ENCODE peak calls at places on chromosomes 7 and 10, in nine cellular contexts. V, L, D, H, C, Z, E, F and K are unnamed samples.

GRCh38 chr7:123643495-123644428 is 11.9 kb upstream of the LMOD2 start:
- DNase-seq in V (no peak), L (no peak), D (peak; percentile 38), H (no peak), C (peak; percentile 81), Z (peak; percentile 86), E (no peak), F (no peak), K (no peak)

GRCh38 chr7:100024020-100024619 is 8.7 kb downstream of the ZKSCAN1 start:
- DNase-seq in V (no peak), L (no peak), D (no peak), H (no peak), C (no peak), Z (no peak), E (no peak), F (no peak), K (no peak)

GRCh38 chr10:22976535-22976934 is 48.7 kb downstream of the ARMC3 start:
- DNase-seq in V (no peak), L (no peak), D (no peak), H (no peak), C (no peak), Z (no peak), E (no peak), F (no peak), K (no peak)

GRCh38 chr10:12358863-12359647 is 9.7 kb downstream of the CAMK1D start:
- DNase-seq in V (no peak), L (no peak), D (no peak), H (no peak), C (no peak), Z (no peak), E (peak; percentile 75), F (peak; percentile 45), K (no peak)

GRCh38 chr7:156055206-156055822 is 243.1 kb upstream of the SHH start:
- DNase-seq in V (no peak), L (no peak), D (no peak), H (no peak), C (peak; percentile 77), Z (no peak), E (no peak), F (no peak), K (no peak)

GRCh38 chr10:114668375-114669080 is 10.5 kb upstream of the ABLIM1 start:
- DNase-seq in V (no peak), L (no peak), D (no peak), H (no peak), C (no peak), Z (no peak), E (no peak), F (no peak), K (no peak)

GRCh38 chr10:28922861-28923260 is 245.5 kb downstream of the BAMBI start:
- DNase-seq in V (no peak), L (no peak), D (no peak), H (no peak), C (no peak), Z (no peak), E (no peak), F (no peak), K (no peak)

GRCh38 chr7:96837583-96837982 is 127.9 kb upstream of the SEM1 start:
- DNase-seq in V (no peak), L (no peak), D (no peak), H (no peak), C (no peak), Z (no peak), E (no peak), F (no peak), K (peak; percentile 7)

GRCh38 chr10:29725133-29725720 is 90.5 kb upstream of the SVIL start:
- DNase-seq in V (no peak), L (no peak), D (no peak), H (no peak), C (no peak), Z (no peak), E (peak; percentile 59), F (no peak), K (no peak)

GRCh38 chr7:107810626-107811025 is 7.6 kb upstream of the SLC26A3 start:
- DNase-seq in V (no peak), L (no peak), D (no peak), H (no peak), C (no peak), Z (no peak), E (no peak), F (no peak), K (no peak)

GRCh38 chr7:77657427-77658331 is 38.6 kb upstream of the RSBN1L start:
- DNase-seq in V (no peak), L (no peak), D (no peak), H (no peak), C (peak; percentile 27), Z (peak; percentile 56), E (no peak), F (peak; percentile 17), K (no peak)

GRCh38 chr7:129784783-129785456 is 167.8 kb downstream of the UBE2H start:
- DNase-seq in V (no peak), L (no peak), D (peak; percentile 32), H (no peak), C (no peak), Z (no peak), E (no peak), F (peak; percentile 59), K (no peak)

GRCh38 chr10:26335574-26336093 is 102.5 kb upstream of the APBB1IP start:
- DNase-seq in V (no peak), L (no peak), D (no peak), H (no peak), C (no peak), Z (no peak), E (no peak), F (no peak), K (peak; percentile 11)

GRCh38 chr7:7408001-7408770 is 127.5 kb downstream of the COL28A1 start:
- DNase-seq in V (no peak), L (no peak), D (no peak), H (no peak), C (no peak), Z (no peak), E (no peak), F (no peak), K (no peak)

GRCh38 chr10:88472540-88472939 is 110.6 kb downstream of the RNLS start:
- DNase-seq in V (no peak), L (no peak), D (peak; percentile 24), H (no peak), C (no peak), Z (no peak), E (no peak), F (no peak), K (no peak)

GRCh38 chr7:30804078-30804661 is 33.0 kb downstream of the MINDY4 start:
- DNase-seq in V (no peak), L (no peak), D (no peak), H (no peak), C (peak; percentile 90), Z (peak; percentile 93), E (no peak), F (no peak), K (no peak)

GRCh38 chr7:10237306-10237705 is 736.4 kb upstream of the PHF14 start:
- DNase-seq in V (no peak), L (no peak), D (no peak), H (no peak), C (peak; percentile 95), Z (peak; percentile 59), E (no peak), F (no peak), K (no peak)

GRCh38 chr10:500876-501275 is 188.6 kb downstream of the DIP2C start:
- DNase-seq in V (no peak), L (no peak), D (no peak), H (no peak), C (no peak), Z (peak; percentile 58), E (peak; percentile 82), F (no peak), K (no peak)

GRCh38 chr7:138727336-138728099 is 26.4 kb upstream of the SVOPL start:
- DNase-seq in V (no peak), L (no peak), D (no peak), H (no peak), C (no peak), Z (no peak), E (no peak), F (no peak), K (no peak)

GRCh38 chr10:2284071-2284470 is 546.7 kb upstream of the ADARB2 start:
- DNase-seq in V (no peak), L (no peak), D (no peak), H (no peak), C (no peak), Z (no peak), E (no peak), F (no peak), K (no peak)

GRCh38 chr10:84685047-84685660 is 356.8 kb downstream of the CCSER2 start:
- DNase-seq in V (no peak), L (no peak), D (no peak), H (no peak), C (peak; percentile 37), Z (no peak), E (no peak), F (no peak), K (no peak)

GRCh38 chr10:14904316-14904732 is 25.7 kb downstream of the SUV39H2 start:
- DNase-seq in V (no peak), L (no peak), D (no peak), H (no peak), C (peak; percentile 37), Z (peak; percentile 35), E (no peak), F (peak; percentile 4), K (no peak)

GRCh38 chr7:50687096-50687495 is 95.6 kb downstream of the GRB10 start:
- DNase-seq in V (no peak), L (no peak), D (no peak), H (no peak), C (no peak), Z (no peak), E (no peak), F (no peak), K (no peak)

GRCh38 chr7:134031835-134032617 is 95.1 kb upstream of the LRGUK start:
- DNase-seq in V (no peak), L (no peak), D (no peak), H (no peak), C (no peak), Z (no peak), E (no peak), F (no peak), K (no peak)

GRCh38 chr7:134182078-134182477 is 54.9 kb downstream of the LRGUK start:
- DNase-seq in V (no peak), L (no peak), D (no peak), H (no peak), C (no peak), Z (no peak), E (no peak), F (no peak), K (no peak)

GRCh38 chr7:103687981-103688380 is 242.0 kb upstream of the SLC26A5 start:
- DNase-seq in V (no peak), L (no peak), D (no peak), H (no peak), C (no peak), Z (no peak), E (no peak), F (no peak), K (no peak)